ENCODE peak calls at places on chromosome 9, in ten cellular contexts. P, L, H, M, R, F, I, Q, X and Z are unnamed samples.

GRCh38 chr9:136975624-136976023 is 1.7 kb upstream of the PTGDS start:
- DNase-seq in P (peak; percentile 36), L (no peak), H (no peak), M (no peak), R (peak; percentile 37), F (no peak), I (no peak), Q (no peak), X (no peak), Z (no peak)

GRCh38 chr9:82490019-82490499 is 501.5 kb downstream of the SPATA31D1 start:
- DNase-seq in P (peak; percentile 35), L (no peak), H (no peak), M (peak; percentile 87), R (peak; percentile 12), F (peak; percentile 89), I (peak; percentile 59), Q (no peak), X (peak; percentile 74), Z (no peak)

GRCh38 chr9:4030751-4031150 is 269.1 kb downstream of the GLIS3 start:
- DNase-seq in P (peak; percentile 26), L (no peak), H (no peak), M (no peak), R (no peak), F (no peak), I (peak; percentile 41), Q (no peak), X (no peak), Z (no peak)

GRCh38 chr9:14151451-14151850 is 162.5 kb downstream of the NFIB start:
- DNase-seq in P (no peak), L (no peak), H (no peak), M (peak; percentile 39), R (no peak), F (no peak), I (no peak), Q (peak; percentile 19), X (no peak), Z (no peak)

GRCh38 chr9:84271004-84271886 is 69.3 kb downstream of the SLC28A3 start:
- DNase-seq in P (peak; percentile 82), L (no peak), H (no peak), M (peak; percentile 33), R (peak; percentile 94), F (peak; percentile 34), I (peak; percentile 84), Q (peak; percentile 45), X (peak; percentile 69), Z (peak; percentile 61)

GRCh38 chr9:129242191-129242953 is 64.3 kb upstream of the IER5L start:
- DNase-seq in P (no peak), L (no peak), H (no peak), M (no peak), R (no peak), F (no peak), I (no peak), Q (no peak), X (no peak), Z (no peak)

GRCh38 chr9:79799691-79800345 is 228.1 kb downstream of the TLE4 start:
- DNase-seq in P (peak; percentile 89), L (peak; percentile 66), H (no peak), M (peak; percentile 88), R (no peak), F (no peak), I (no peak), Q (no peak), X (no peak), Z (peak; percentile 12)

GRCh38 chr9:100064872-100065581 is 33.8 kb downstream of the ERP44 start:
- DNase-seq in P (peak; percentile 52), L (no peak), H (peak; percentile 19), M (peak; percentile 76), R (no peak), F (peak; percentile 96), I (peak; percentile 88), Q (no peak), X (peak; percentile 92), Z (peak; percentile 61)

GRCh38 chr9:123678038-123678877 is 251.7 kb downstream of the DENND1A start:
- DNase-seq in P (peak; percentile 14), L (no peak), H (peak; percentile 47), M (no peak), R (no peak), F (peak; percentile 18), I (no peak), Q (no peak), X (peak; percentile 1), Z (peak; percentile 64)

GRCh38 chr9:133658442-133659431 is 22.6 kb downstream of the DBH start:
- DNase-seq in P (peak; percentile 70), L (no peak), H (peak; percentile 18), M (no peak), R (peak; percentile 67), F (peak; percentile 4), I (peak; percentile 12), Q (no peak), X (peak; percentile 19), Z (peak; percentile 63)

GRCh38 chr9:130150779-130151381 is 21.3 kb upstream of the NCS1 start:
- DNase-seq in P (no peak), L (no peak), H (peak; percentile 62), M (no peak), R (no peak), F (peak; percentile 87), I (peak; percentile 66), Q (no peak), X (peak; percentile 74), Z (peak; percentile 55)

DNA sequence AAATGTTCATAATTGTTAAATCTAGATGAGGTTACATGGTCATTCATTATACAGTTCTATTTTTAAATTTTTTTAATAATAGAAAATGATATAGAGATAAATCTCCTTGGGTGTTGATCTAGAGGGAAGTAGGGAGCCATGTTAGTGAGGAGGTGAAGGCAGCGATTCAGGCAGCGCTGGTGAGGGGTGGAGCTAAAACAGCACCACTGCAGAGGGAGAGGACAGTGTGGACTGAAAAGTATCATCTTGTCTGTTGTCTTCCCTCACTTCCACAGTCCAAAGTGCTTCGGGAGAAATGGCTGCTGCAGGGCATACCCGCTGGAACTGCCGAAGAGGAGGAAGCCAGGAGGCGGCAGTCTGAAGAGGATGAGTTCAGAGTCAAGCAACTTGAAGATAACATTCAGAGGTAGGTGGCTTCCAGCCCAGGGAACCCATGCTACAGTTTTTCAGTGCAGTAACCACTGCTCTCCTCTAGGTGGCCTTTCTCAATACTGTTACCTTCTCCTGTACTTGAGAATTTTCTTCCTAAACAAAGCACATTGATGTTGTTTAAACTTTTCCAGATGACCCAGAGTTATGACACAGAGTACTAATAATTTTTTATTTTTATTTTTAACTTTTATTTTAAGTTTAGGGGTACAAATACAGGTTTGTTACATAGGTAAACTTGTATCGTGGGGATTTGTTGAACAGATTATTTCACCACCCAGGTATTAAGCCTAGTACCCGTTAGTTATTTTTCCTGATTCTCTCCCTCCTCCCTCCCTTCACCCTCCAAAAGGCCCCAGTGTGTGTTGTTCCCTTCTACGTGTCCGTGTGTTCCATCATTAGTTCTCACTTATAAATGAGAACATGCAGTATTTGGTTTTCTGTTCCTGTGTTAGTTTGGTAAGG is 100.5 kb downstream of the PALM2AKAP2 start:
- DNase-seq in P (peak; percentile 60), L (no peak), H (peak; percentile 68), M (peak; percentile 43), R (peak; percentile 55), F (peak; percentile 45), I (peak; percentile 66), Q (no peak), X (peak; percentile 41), Z (peak; percentile 45)
- TF ChIP-seq CTCF in P (peak; percentile 74), L (peak; percentile 39), H (peak; percentile 51), M (peak; percentile 76), R (peak; percentile 70), F (peak; percentile 81), I (peak; percentile 78), Q (peak; percentile 42), X (peak; percentile 56), Z (peak; percentile 84)

DNA sequence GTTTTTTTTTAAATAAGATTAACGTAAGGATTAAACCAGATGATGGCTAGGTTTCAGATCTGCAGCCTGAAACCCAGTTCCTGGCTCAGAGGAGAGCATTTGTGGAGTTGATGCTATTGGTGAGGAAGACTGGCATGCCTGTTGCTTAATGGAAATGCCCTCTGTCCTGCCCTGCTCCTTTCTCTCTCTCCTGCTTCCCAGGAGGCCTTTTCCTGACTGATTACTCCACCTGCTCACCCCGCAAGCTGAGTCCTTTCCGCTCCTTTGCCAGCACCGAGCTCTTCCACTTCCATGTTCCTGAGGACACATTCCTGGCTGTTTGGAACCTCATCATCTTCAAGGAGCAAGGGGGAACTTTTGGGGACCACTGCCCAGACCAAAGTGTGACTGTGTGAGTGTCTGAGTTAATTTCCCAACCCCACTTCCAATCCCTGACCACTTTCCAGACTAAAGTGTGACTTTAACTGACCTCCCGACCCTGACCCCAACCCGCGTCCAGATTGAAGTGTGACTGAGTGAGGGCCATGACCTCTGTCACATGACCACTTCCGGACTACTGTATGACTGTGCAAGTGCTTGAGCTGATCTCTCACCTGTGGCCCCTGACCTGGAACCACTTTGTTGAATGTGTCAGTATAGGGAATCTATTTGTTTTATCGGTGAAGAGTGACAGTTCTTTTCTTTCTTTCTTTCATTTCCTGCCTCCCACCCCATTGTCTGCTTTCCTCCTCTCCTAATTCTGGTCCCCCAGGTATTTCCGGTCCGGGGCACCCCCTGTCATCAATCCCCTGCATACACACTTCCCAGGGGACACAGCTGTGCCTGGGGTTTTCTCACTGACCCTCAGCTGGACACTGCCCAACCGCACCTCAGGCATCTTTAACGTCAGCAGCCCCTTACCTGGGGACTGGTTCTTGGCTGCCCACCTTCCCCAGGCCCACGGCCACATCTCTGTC is 5.5 kb downstream of the TMEM8B start:
- DNase-seq in P (no peak), L (no peak), H (no peak), M (no peak), R (no peak), F (no peak), I (no peak), Q (no peak), X (no peak), Z (no peak)
- H3K4me3 ChIP-seq in P (no peak overlapping the region), L (no peak overlapping the region), H (no peak overlapping the region), M (no peak overlapping the region), R (no peak overlapping the region), F (no peak overlapping the region), I (no peak overlapping the region), Q (no peak overlapping the region), X (no peak overlapping the region), Z (no peak overlapping the region)

DNA sequence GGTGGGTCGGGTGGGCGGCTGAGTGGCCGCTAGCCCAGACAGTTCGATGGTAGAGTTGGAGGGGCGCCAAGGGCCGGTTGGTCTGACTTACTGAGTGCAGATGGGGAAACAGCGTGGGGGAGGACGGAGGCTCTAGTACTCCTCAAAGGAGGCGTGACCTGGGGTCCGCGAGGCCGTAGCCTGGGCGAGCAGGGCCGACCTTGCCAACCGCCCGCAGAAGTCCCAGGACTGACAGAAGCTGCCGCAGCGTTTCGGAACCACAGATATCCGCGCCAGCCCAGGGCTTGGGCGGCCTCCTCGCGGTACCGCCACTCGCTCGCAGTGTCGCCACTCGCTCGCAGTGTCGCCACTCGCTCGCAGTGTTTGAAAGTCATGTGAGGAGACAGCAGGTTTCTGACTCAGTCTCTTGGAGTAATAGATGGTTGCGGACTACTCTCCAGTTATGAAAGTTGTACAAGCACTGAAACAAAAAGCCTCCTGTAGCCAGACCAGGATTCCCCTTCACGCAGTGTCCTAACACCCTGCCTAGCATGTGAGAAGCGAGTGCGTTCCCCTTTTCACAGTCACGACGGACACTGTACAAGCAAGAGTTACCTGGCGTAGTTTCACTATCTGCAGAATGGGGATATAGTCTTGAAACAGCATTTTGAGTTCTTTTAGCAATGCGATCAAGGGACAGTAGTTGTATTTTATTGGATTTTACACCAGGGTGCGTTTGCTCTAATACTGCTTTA is 674 bp downstream of the TMEM38B start:
- DNase-seq in P (peak; percentile 68), L (no peak), H (peak; percentile 51), M (peak; percentile 49), R (peak; percentile 78), F (peak; percentile 36), I (peak; percentile 62), Q (peak; percentile 76), X (peak; percentile 37), Z (peak; percentile 56)
- TF ChIP-seq CTCF in P (no peak), L (no peak), H (no peak), M (no peak), R (no peak), F (no peak), I (no peak), Q (no peak), X (no peak), Z (no peak)

GRCh38 chr9:127742435-127743088 is 7.5 kb upstream of the TOR2A start:
- DNase-seq in P (peak; percentile 14), L (no peak), H (peak; percentile 88), M (peak; percentile 78), R (peak; percentile 90), F (peak; percentile 75), I (no peak), Q (peak; percentile 49), X (peak; percentile 62), Z (no peak)
- H3K4me3 ChIP-seq in P (peak overlapping the region; percentile 38), L (peak overlapping the region; percentile 36), H (peak overlapping the region; percentile 42), M (peak overlapping the region; percentile 38), R (peak overlapping the region; percentile 55), F (no peak overlapping the region), I (peak overlapping the region; percentile 17), Q (peak overlapping the region; percentile 4), X (peak overlapping the region; percentile 18), Z (no peak overlapping the region)